ENCODE peak calls at places on chromosomes 12 and 14, in four cellular contexts. J is WTC11, N is K562, I is GM12878. W is an unnamed sample.

GRCh38 chr12:113302925-113303640 is 31.8 kb downstream of the SLC8B1 start:
- DNase-seq in J (no peak), N (no peak), I (no peak), W (no peak)

GRCh38 chr12:25052191-25053020 is 103.5 kb upstream of the BCAT1 start:
- DNase-seq in J (no peak), N (peak), I (peak), W (no peak)

GRCh38 chr14:101347893-101348777 is 213.2 kb upstream of the DIO3 start:
- DNase-seq in J (no peak), N (no peak), I (no peak), W (no peak)

GRCh38 chr12:12718853-12719252 is 1.7 kb downstream of the CDKN1B start:
- DNase-seq in J (no peak), N (no peak), I (no peak), W (no peak)

GRCh38 chr12:113463746-113464743 is 7.6 kb downstream of the LHX5 start:
- DNase-seq in J (peak), N (no peak), I (no peak), W (peak)

GRCh38 chr14:24147761-24148428 is 597 bp downstream of the RNF31 start:
- DNase-seq in J (peak), N (no peak), I (no peak), W (no peak)

GRCh38 chr12:66678640-66679268 is at the start of gene GRIP1:
- DNase-seq in J (no peak), N (no peak), I (no peak), W (no peak)

GRCh38 chr12:126338031-126338441 is 1272.8 kb downstream of the AACS start:
- DNase-seq in J (no peak), N (no peak), I (no peak), W (no peak)

GRCh38 chr12:106123551-106123991 is 15.2 kb downstream of the NUAK1 start:
- DNase-seq in J (no peak), N (no peak), I (no peak), W (no peak)

GRCh38 chr14:94481468-94482131 is 5.6 kb upstream of the SERPINA9 start:
- DNase-seq in J (no peak), N (no peak), I (peak), W (no peak)

GRCh38 chr14:73996731-73997107 is 22.4 kb downstream of the ENTPD5 start:
- DNase-seq in J (no peak), N (no peak), I (no peak), W (no peak)

GRCh38 chr14:105578070-105578469 is 51.7 kb downstream of the TMEM121 start:
- DNase-seq in J (no peak), N (no peak), I (no peak), W (no peak)

GRCh38 chr14:59507063-59507751 is 22.9 kb downstream of the JKAMP start:
- DNase-seq in J (peak), N (peak), I (no peak), W (peak)

GRCh38 chr12:109436181-109436546 is 40.9 kb downstream of the KCTD10 start:
- DNase-seq in J (peak), N (no peak), I (no peak), W (no peak)

GRCh38 chr12:5309654-5310053 is 122.3 kb upstream of the NTF3 start:
- DNase-seq in J (no peak), N (no peak), I (no peak), W (peak)

GRCh38 chr14:69636051-69636639 is 24.7 kb downstream of the SUSD6 start:
- DNase-seq in J (no peak), N (no peak), I (no peak), W (no peak)

GRCh38 chr12:26841085-26841484 is 8.1 kb upstream of the ITPR2 start:
- DNase-seq in J (no peak), N (no peak), I (no peak), W (no peak)

GRCh38 chr12:54195736-54196347 is 7.1 kb upstream of the SMUG1 start:
- DNase-seq in J (no peak), N (peak), I (no peak), W (peak)

GRCh38 chr14:99604766-99605298 is 825 bp upstream of the CCDC85C start:
- DNase-seq in J (peak), N (peak), I (no peak), W (peak)

GRCh38 chr12:51814311-51815088 is 34.0 kb downstream of the FIGNL2 start:
- DNase-seq in J (peak), N (peak), I (no peak), W (peak)

GRCh38 chr14:96267916-96268315 is 11.9 kb downstream of the BDKRB1 start:
- DNase-seq in J (no peak), N (no peak), I (no peak), W (peak)

GRCh38 chr14:22819191-22819988 is 4.2 kb upstream of the SLC7A7 start:
- DNase-seq in J (peak), N (no peak), I (no peak), W (no peak)

GRCh38 chr12:115947696-115948062 is 329.8 kb downstream of the MED13L start:
- DNase-seq in J (no peak), N (no peak), I (no peak), W (no peak)

GRCh38 chr12:57236925-57237652 is 7.6 kb downstream of the SHMT2 start:
- DNase-seq in J (peak), N (no peak), I (no peak), W (no peak)

GRCh38 chr12:110649341-110649847 is 35.5 kb downstream of the TCTN1 start:
- DNase-seq in J (no peak), N (no peak), I (no peak), W (peak)

GRCh38 chr12:130509454-130509853 is 171.8 kb downstream of the PIWIL1 start:
- DNase-seq in J (no peak), N (no peak), I (no peak), W (no peak)

GRCh38 chr14:59529189-59529588 is 44.9 kb downstream of the JKAMP start:
- DNase-seq in J (no peak), N (no peak), I (no peak), W (no peak)

GRCh38 chr14:75259946-75260545 is 18.6 kb upstream of the FOS start:
- DNase-seq in J (no peak), N (no peak), I (no peak), W (no peak)

GRCh38 chr14:98022541-98023520 is 1225.6 kb downstream of the VRK1 start:
- DNase-seq in J (peak), N (no peak), I (no peak), W (no peak)
- TF ChIP-seq USF1 in J (no peak), N (no peak), I (no peak), W (no peak)

GRCh38 chr14:71206766-71207371 is 299.6 kb downstream of the PCNX1 start:
- DNase-seq in J (no peak), N (no peak), I (no peak), W (peak)
- TF ChIP-seq USF1 in J (no peak), N (no peak), I (no peak), W (no peak)

GRCh38 chr12:91910871-91911388 is 234.7 kb downstream of the BTG1 start:
- DNase-seq in J (no peak), N (no peak), I (no peak), W (no peak)
- TF ChIP-seq USF1 in J (no peak), N (no peak), I (no peak), W (no peak)

DNA sequence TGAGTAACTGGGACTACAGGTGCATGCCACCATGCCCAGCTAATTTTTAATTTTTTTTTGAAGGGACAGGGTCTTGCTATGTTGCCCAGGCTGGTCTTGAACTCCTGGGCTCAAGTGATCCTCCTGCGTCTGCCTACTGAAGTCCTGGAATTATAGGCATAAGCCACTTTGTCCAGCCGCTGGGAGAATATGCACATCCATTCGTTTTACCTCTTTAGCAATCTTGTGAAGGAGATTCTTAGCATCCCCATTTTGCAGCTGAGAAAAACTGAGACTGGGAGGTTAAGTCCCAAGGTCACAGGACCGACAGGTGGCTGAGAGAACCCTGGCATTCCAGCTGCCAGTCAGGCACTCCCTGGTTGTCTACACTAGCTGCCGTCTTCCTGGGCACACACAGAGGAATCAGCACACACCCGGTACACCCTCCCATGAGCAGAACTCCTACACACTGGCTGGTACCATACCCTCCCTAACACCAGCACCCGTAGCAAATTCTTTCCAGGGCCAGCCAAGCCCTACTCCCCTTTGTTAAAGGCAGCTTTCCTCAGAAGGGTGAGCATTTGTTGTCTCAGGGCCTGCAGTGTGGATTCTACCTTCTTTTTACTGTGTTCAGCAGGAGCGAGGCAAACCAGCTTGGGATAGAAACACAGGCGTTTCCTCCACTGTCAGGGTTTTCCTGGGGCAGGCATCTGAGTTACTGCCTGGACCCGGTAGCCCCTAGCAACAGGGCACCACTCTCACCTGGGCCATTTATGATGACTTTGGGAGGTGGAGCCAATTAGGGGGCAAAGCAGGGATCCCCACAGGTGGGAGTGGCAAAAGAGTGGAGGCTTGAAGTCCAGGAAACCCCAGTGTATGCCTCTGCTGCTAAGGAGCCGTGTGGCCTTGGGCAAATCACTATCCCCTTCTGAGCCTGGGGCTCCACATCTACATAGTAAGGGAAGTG is 70.2 kb downstream of the IRF2BPL start:
- DNase-seq in J (no peak), N (no peak), I (no peak), W (no peak)
- TF ChIP-seq USF1 in J (no peak), N (no peak), I (no peak), W (no peak)

GRCh38 chr12:121064116-121064515 is 25.1 kb upstream of the OASL start:
- DNase-seq in J (no peak), N (no peak), I (no peak), W (no peak)
- TF ChIP-seq USF1 in J (no peak), N (no peak), I (no peak), W (no peak)

DNA sequence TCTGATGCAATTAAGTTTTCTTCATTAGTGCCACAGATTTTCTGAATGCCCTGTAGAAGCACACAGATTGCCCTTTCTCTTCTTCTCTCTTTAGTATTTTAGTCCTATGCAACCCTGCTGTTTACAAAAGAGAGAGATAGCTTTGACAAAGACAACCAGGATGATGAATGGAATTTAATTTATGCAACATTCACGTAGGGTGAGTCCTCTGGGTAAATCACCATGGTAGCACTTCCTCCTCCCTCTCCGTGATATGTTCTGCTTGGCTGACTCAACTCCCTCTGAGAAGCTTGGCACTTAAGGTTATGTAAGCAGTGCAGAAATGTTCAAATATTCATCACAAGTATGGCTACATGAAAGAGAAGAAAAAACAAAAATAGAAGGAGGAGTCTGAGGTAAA is 400.9 kb upstream of the PDE3A start:
- DNase-seq in J (no peak), N (no peak), I (peak), W (no peak)
- TF ChIP-seq USF1 in J (no peak), N (no peak), I (no peak), W (no peak)

GRCh38 chr14:103562385-103563088 is at the start of the genes BAG5 and COA8:
- DNase-seq in J (peak), N (peak), I (peak), W (peak)
- TF ChIP-seq USF1 in J (peak), N (no peak), I (no peak), W (no peak)

W was measured in SK-N-SH.